ENCODE peak calls at places on chromosomes 5 and 9, in nine cellular contexts. One of them, this sample, is unnamed.

GRCh38 chr5:141848771-141849370 is 29.3 kb downstream of the PCDH1 start:
- DNase-seq in Daoy: peak
- DNase-seq in stromal cell of bone marrow: no peak
- DNase-seq in mesothelial cell of epicardium: no peak
- DNase-seq in H7: peak
- DNase-seq in SW 1271: peak
- DNase-seq in activated T-cell treated with anti-CD3 and anti-CD28 coated beads for 1 hour: no peak
- DNase-seq in suprapubic skin: no peak
- DNase-seq in T-helper 2 cell: peak
- DNase-seq in this sample: no peak

GRCh38 chr5:154365823-154366222 is 80.0 kb upstream of the SAP30L start:
- DNase-seq in activated T-cell treated with anti-CD3 and anti-CD28 coated beads for 1 hour: no peak
- DNase-seq in suprapubic skin: no peak
- DNase-seq in mesothelial cell of epicardium: no peak
- DNase-seq in H7: no peak
- DNase-seq in SW 1271: no peak
- DNase-seq in T-helper 2 cell: no peak
- DNase-seq in Daoy: peak
- DNase-seq in stromal cell of bone marrow: no peak
- DNase-seq in this sample: no peak

GRCh38 chr5:98638701-98639100 is 134.8 kb upstream of the RGMB start:
- DNase-seq in H7: no peak
- DNase-seq in stromal cell of bone marrow: peak
- DNase-seq in mesothelial cell of epicardium: no peak
- DNase-seq in suprapubic skin: no peak
- DNase-seq in SW 1271: no peak
- DNase-seq in Daoy: peak
- DNase-seq in T-helper 2 cell: no peak
- DNase-seq in activated T-cell treated with anti-CD3 and anti-CD28 coated beads for 1 hour: no peak
- DNase-seq in this sample: no peak

GRCh38 chr5:68214472-68215207 is 916 bp upstream of the PIK3R1 start:
- DNase-seq in T-helper 2 cell: no peak
- DNase-seq in suprapubic skin: no peak
- DNase-seq in activated T-cell treated with anti-CD3 and anti-CD28 coated beads for 1 hour: no peak
- DNase-seq in SW 1271: no peak
- DNase-seq in H7: peak
- DNase-seq in Daoy: peak
- DNase-seq in mesothelial cell of epicardium: no peak
- DNase-seq in stromal cell of bone marrow: no peak
- DNase-seq in this sample: no peak

GRCh38 chr5:169637085-169637855 is at the start of gene DOCK2:
- DNase-seq in mesothelial cell of epicardium: no peak
- DNase-seq in T-helper 2 cell: peak
- DNase-seq in Daoy: no peak
- DNase-seq in H7: peak
- DNase-seq in suprapubic skin: peak
- DNase-seq in stromal cell of bone marrow: no peak
- DNase-seq in SW 1271: no peak
- DNase-seq in activated T-cell treated with anti-CD3 and anti-CD28 coated beads for 1 hour: peak
- DNase-seq in this sample: no peak

GRCh38 chr5:150457562-150458240 is 8.2 kb upstream of the RPS14 start:
- DNase-seq in suprapubic skin: no peak
- DNase-seq in SW 1271: no peak
- DNase-seq in Daoy: no peak
- DNase-seq in T-helper 2 cell: no peak
- DNase-seq in H7: no peak
- DNase-seq in stromal cell of bone marrow: no peak
- DNase-seq in activated T-cell treated with anti-CD3 and anti-CD28 coated beads for 1 hour: no peak
- DNase-seq in mesothelial cell of epicardium: no peak
- DNase-seq in this sample: no peak

GRCh38 chr5:1108865-1109174 is 3.0 kb downstream of the SLC12A7 start:
- DNase-seq in T-helper 2 cell: no peak
- DNase-seq in SW 1271: no peak
- DNase-seq in H7: no peak
- DNase-seq in Daoy: no peak
- DNase-seq in suprapubic skin: no peak
- DNase-seq in mesothelial cell of epicardium: no peak
- DNase-seq in activated T-cell treated with anti-CD3 and anti-CD28 coated beads for 1 hour: no peak
- DNase-seq in stromal cell of bone marrow: no peak
- DNase-seq in this sample: no peak

GRCh38 chr9:107213561-107214028 is 69.5 kb upstream of the RAD23B start:
- DNase-seq in H7: no peak
- DNase-seq in activated T-cell treated with anti-CD3 and anti-CD28 coated beads for 1 hour: no peak
- DNase-seq in Daoy: peak
- DNase-seq in mesothelial cell of epicardium: no peak
- DNase-seq in T-helper 2 cell: no peak
- DNase-seq in suprapubic skin: no peak
- DNase-seq in stromal cell of bone marrow: peak
- DNase-seq in SW 1271: peak
- DNase-seq in this sample: no peak

GRCh38 chr5:173662896-173663809 is 46.7 kb upstream of the BOD1 start:
- DNase-seq in suprapubic skin: no peak
- DNase-seq in Daoy: no peak
- DNase-seq in T-helper 2 cell: no peak
- DNase-seq in H7: no peak
- DNase-seq in activated T-cell treated with anti-CD3 and anti-CD28 coated beads for 1 hour: no peak
- DNase-seq in SW 1271: no peak
- DNase-seq in stromal cell of bone marrow: no peak
- DNase-seq in mesothelial cell of epicardium: no peak
- DNase-seq in this sample: no peak

GRCh38 chr5:137186759-137187461 is 312.2 kb downstream of the SPOCK1 start:
- DNase-seq in H7: no peak
- DNase-seq in mesothelial cell of epicardium: no peak
- DNase-seq in SW 1271: no peak
- DNase-seq in T-helper 2 cell: no peak
- DNase-seq in suprapubic skin: peak
- DNase-seq in Daoy: peak
- DNase-seq in stromal cell of bone marrow: peak
- DNase-seq in activated T-cell treated with anti-CD3 and anti-CD28 coated beads for 1 hour: no peak
- DNase-seq in this sample: no peak

GRCh38 chr5:7321724-7322123 is 74.2 kb upstream of the ADCY2 start:
- DNase-seq in Daoy: peak
- DNase-seq in suprapubic skin: peak
- DNase-seq in H7: no peak
- DNase-seq in mesothelial cell of epicardium: no peak
- DNase-seq in T-helper 2 cell: no peak
- DNase-seq in SW 1271: no peak
- DNase-seq in stromal cell of bone marrow: peak
- DNase-seq in activated T-cell treated with anti-CD3 and anti-CD28 coated beads for 1 hour: no peak
- DNase-seq in this sample: no peak

GRCh38 chr5:54638090-54638489 is 120.5 kb downstream of the SNX18 start:
- DNase-seq in T-helper 2 cell: no peak
- DNase-seq in stromal cell of bone marrow: no peak
- DNase-seq in suprapubic skin: no peak
- DNase-seq in H7: no peak
- DNase-seq in SW 1271: no peak
- DNase-seq in Daoy: no peak
- DNase-seq in mesothelial cell of epicardium: no peak
- DNase-seq in activated T-cell treated with anti-CD3 and anti-CD28 coated beads for 1 hour: no peak
- DNase-seq in this sample: no peak

GRCh38 chr5:159135896-159136531 is 36.3 kb upstream of the EBF1 start:
- DNase-seq in SW 1271: no peak
- DNase-seq in T-helper 2 cell: no peak
- DNase-seq in mesothelial cell of epicardium: no peak
- DNase-seq in suprapubic skin: no peak
- DNase-seq in activated T-cell treated with anti-CD3 and anti-CD28 coated beads for 1 hour: no peak
- DNase-seq in H7: no peak
- DNase-seq in stromal cell of bone marrow: peak
- DNase-seq in Daoy: peak
- DNase-seq in this sample: no peak

GRCh38 chr5:2742921-2743679 is 8.4 kb downstream of the IRX2 start:
- DNase-seq in SW 1271: no peak
- DNase-seq in mesothelial cell of epicardium: peak
- DNase-seq in T-helper 2 cell: no peak
- DNase-seq in H7: peak
- DNase-seq in activated T-cell treated with anti-CD3 and anti-CD28 coated beads for 1 hour: no peak
- DNase-seq in suprapubic skin: peak
- DNase-seq in Daoy: no peak
- DNase-seq in stromal cell of bone marrow: no peak
- DNase-seq in this sample: no peak

GRCh38 chr5:153584561-153585359 is 94.3 kb downstream of the GRIA1 start:
- DNase-seq in suprapubic skin: no peak
- DNase-seq in SW 1271: no peak
- DNase-seq in stromal cell of bone marrow: no peak
- DNase-seq in T-helper 2 cell: no peak
- DNase-seq in mesothelial cell of epicardium: no peak
- DNase-seq in activated T-cell treated with anti-CD3 and anti-CD28 coated beads for 1 hour: no peak
- DNase-seq in H7: no peak
- DNase-seq in Daoy: no peak
- DNase-seq in this sample: no peak

GRCh38 chr5:100643473-100643872 is 108.3 kb downstream of the FAM174A start:
- DNase-seq in mesothelial cell of epicardium: no peak
- DNase-seq in stromal cell of bone marrow: no peak
- DNase-seq in T-helper 2 cell: no peak
- DNase-seq in SW 1271: no peak
- DNase-seq in H7: no peak
- DNase-seq in suprapubic skin: no peak
- DNase-seq in Daoy: no peak
- DNase-seq in activated T-cell treated with anti-CD3 and anti-CD28 coated beads for 1 hour: no peak
- DNase-seq in this sample: no peak

GRCh38 chr9:36974731-36975130 is 59.3 kb downstream of the PAX5 start:
- DNase-seq in SW 1271: no peak
- DNase-seq in mesothelial cell of epicardium: no peak
- DNase-seq in suprapubic skin: no peak
- DNase-seq in activated T-cell treated with anti-CD3 and anti-CD28 coated beads for 1 hour: no peak
- DNase-seq in stromal cell of bone marrow: no peak
- DNase-seq in H7: no peak
- DNase-seq in Daoy: no peak
- DNase-seq in T-helper 2 cell: no peak
- DNase-seq in this sample: no peak

GRCh38 chr9:130639119-130639485 is 25.3 kb upstream of the PRDM12 start:
- DNase-seq in Daoy: no peak
- DNase-seq in suprapubic skin: no peak
- DNase-seq in mesothelial cell of epicardium: no peak
- DNase-seq in activated T-cell treated with anti-CD3 and anti-CD28 coated beads for 1 hour: no peak
- DNase-seq in stromal cell of bone marrow: no peak
- DNase-seq in SW 1271: no peak
- DNase-seq in H7: no peak
- DNase-seq in T-helper 2 cell: no peak
- DNase-seq in this sample: no peak

GRCh38 chr9:94663139-94663538 is 23.8 kb upstream of the FBP1 start:
- DNase-seq in SW 1271: no peak
- DNase-seq in H7: peak
- DNase-seq in T-helper 2 cell: no peak
- DNase-seq in Daoy: no peak
- DNase-seq in activated T-cell treated with anti-CD3 and anti-CD28 coated beads for 1 hour: no peak
- DNase-seq in mesothelial cell of epicardium: no peak
- DNase-seq in suprapubic skin: no peak
- DNase-seq in stromal cell of bone marrow: no peak
- DNase-seq in this sample: no peak

GRCh38 chr9:122446819-122447484 is 30.8 kb downstream of the OR1J1 start:
- DNase-seq in Daoy: no peak
- DNase-seq in suprapubic skin: no peak
- DNase-seq in T-helper 2 cell: no peak
- DNase-seq in mesothelial cell of epicardium: no peak
- DNase-seq in stromal cell of bone marrow: no peak
- DNase-seq in SW 1271: no peak
- DNase-seq in activated T-cell treated with anti-CD3 and anti-CD28 coated beads for 1 hour: no peak
- DNase-seq in H7: no peak
- DNase-seq in this sample: no peak

GRCh38 chr9:21810881-21811280 is 8.4 kb downstream of the MTAP start:
- DNase-seq in suprapubic skin: no peak
- DNase-seq in H7: no peak
- DNase-seq in mesothelial cell of epicardium: no peak
- DNase-seq in SW 1271: no peak
- DNase-seq in activated T-cell treated with anti-CD3 and anti-CD28 coated beads for 1 hour: no peak
- DNase-seq in Daoy: no peak
- DNase-seq in T-helper 2 cell: no peak
- DNase-seq in stromal cell of bone marrow: no peak
- DNase-seq in this sample: no peak